ENCODE peak calls at places on chromosomes 1 and 21, in six cellular contexts. L, U, V, X, P and F are unnamed samples.

GRCh38 chr1:198199105-198199504 is 42.3 kb downstream of the NEK7 start:
- DNase-seq in X (peak; percentile 57), P (no peak), U (no peak), V (no peak), L (no peak), F (no peak)

GRCh38 chr21:41803316-41803715 is 36.5 kb upstream of the RIPK4 start:
- DNase-seq in P (no peak), X (no peak), U (no peak), L (no peak), V (no peak), F (no peak)

GRCh38 chr1:17671314-17671705 is 83.8 kb upstream of the ACTL8 start:
- DNase-seq in P (no peak), L (no peak), V (no peak), U (no peak), X (no peak), F (no peak)

GRCh38 chr21:25370311-25370744 is 237.0 kb downstream of the MRPL39 start:
- DNase-seq in P (peak; percentile 82), X (no peak), U (no peak), L (peak; percentile 96), V (no peak), F (peak; percentile 80)

GRCh38 chr1:241323510-241323909 is 33.5 kb downstream of the RGS7 start:
- DNase-seq in X (no peak), L (peak; percentile 40), P (peak; percentile 25), V (peak; percentile 6), U (no peak), F (peak; percentile 46)

GRCh38 chr1:198352975-198353695 is 187.3 kb downstream of the ATP6V1G3 start:
- DNase-seq in U (no peak), X (no peak), V (no peak), P (no peak), L (no peak), F (no peak)

GRCh38 chr1:198560093-198560638 is 19.7 kb upstream of the ATP6V1G3 start:
- DNase-seq in X (peak; percentile 6), V (no peak), P (peak; percentile 70), L (no peak), U (no peak), F (peak; percentile 62)

GRCh38 chr1:98741164-98741563 is 79.6 kb downstream of the SNX7 start:
- DNase-seq in X (no peak), U (no peak), L (no peak), P (no peak), V (no peak), F (no peak)

GRCh38 chr21:16302851-16303282 is 573.1 kb downstream of the USP25 start:
- DNase-seq in U (peak; percentile 87), V (no peak), L (no peak), P (peak; percentile 66), X (no peak), F (no peak)

GRCh38 chr1:84698718-84699117 is 8.5 kb upstream of the SSX2IP start:
- DNase-seq in P (peak; percentile 87), V (no peak), X (no peak), L (peak; percentile 45), U (no peak), F (peak; percentile 82)

GRCh38 chr1:114032271-114033218 is 53.3 kb downstream of the OLFML3 start:
- DNase-seq in X (no peak), U (no peak), P (peak; percentile 28), L (no peak), V (no peak), F (peak; percentile 79)

GRCh38 chr1:167171286-167171929 is 49.3 kb upstream of the POU2F1 start:
- DNase-seq in U (no peak), P (peak; percentile 8), X (no peak), L (no peak), V (no peak), F (peak; percentile 80)

GRCh38 chr1:202165267-202165941 is 5.0 kb upstream of the PTPN7 start:
- DNase-seq in V (no peak), L (no peak), U (no peak), P (no peak), X (no peak), F (no peak)

GRCh38 chr1:97778718-97779117 is 142.1 kb downstream of the DPYD start:
- DNase-seq in P (peak; percentile 39), U (no peak), V (no peak), L (no peak), X (no peak), F (no peak)

GRCh38 chr21:33578959-33579542 is 9.4 kb downstream of the DONSON start:
- DNase-seq in L (no peak), V (no peak), U (no peak), P (no peak), X (no peak), F (no peak)

GRCh38 chr1:105483436-105483835 is 1573.0 kb upstream of the PRMT6 start:
- DNase-seq in U (no peak), L (no peak), P (peak; percentile 14), X (no peak), V (no peak), F (no peak)

GRCh38 chr1:63322944-63323865 is 838 bp downstream of the FOXD3 start:
- DNase-seq in V (no peak), U (no peak), L (no peak), P (peak; percentile 16), X (peak; percentile 55), F (peak; percentile 77)

GRCh38 chr1:71231751-71232150 is 150.9 kb upstream of the ZRANB2 start:
- DNase-seq in X (peak; percentile 86), U (no peak), L (no peak), V (no peak), P (peak; percentile 5), F (no peak)

GRCh38 chr1:61050541-61051454 is 31.6 kb upstream of the NFIA start:
- DNase-seq in X (no peak), L (no peak), P (peak; percentile 26), U (no peak), V (no peak), F (peak; percentile 26)

GRCh38 chr1:44421374-44422028 is 16.4 kb downstream of the RNF220 start:
- DNase-seq in V (no peak), P (no peak), L (no peak), U (no peak), X (no peak), F (no peak)